ENCODE peak calls at places on chromosome 15, in eight cellular contexts. Z is pancreas; B is body of pancreas; O is CD8-positive, alpha-beta memory T cell; E is DND-41; W is fibroblast of lung; A is colonic mucosa; R is CD4-positive, alpha-beta memory T cell. X is an unnamed sample. For H3K36me3, the result is how much of the 10 kb centered on the place peaks cover.

GRCh38 chr15:50058231-50058630 is 60.8 kb downstream of the ATP8B4 start:
- DNase-seq in A (no peak), O (no peak), Z (no peak), W (peak), B (no peak), E (no peak), R (no peak), X (no peak)

GRCh38 chr15:42385206-42385979 is 26.1 kb downstream of the CAPN3 start:
- DNase-seq in O (no peak), R (no peak), E (peak), Z (no peak), W (peak), B (peak), A (peak), X (peak)

GRCh38 chr15:80989110-80989517 is 505 bp downstream of the MESD start:
- DNase-seq in O (no peak), B (no peak), A (no peak), R (no peak), E (no peak), Z (no peak), W (no peak), X (no peak)

GRCh38 chr15:55283295-55284147 is 6.1 kb downstream of the RAB27A start:
- DNase-seq in Z (no peak), E (no peak), O (no peak), A (no peak), R (no peak), W (no peak), B (peak), X (peak)

GRCh38 chr15:41151451-41152005 is 35.4 kb upstream of the INO80 start:
- DNase-seq in A (no peak), B (no peak), R (no peak), E (no peak), Z (no peak), W (no peak), O (no peak), X (no peak)

GRCh38 chr15:96330064-96330449 is 443 bp upstream of the NR2F2 start:
- DNase-seq in A (peak), W (peak), Z (peak), R (no peak), O (no peak), E (no peak), B (no peak), X (no peak)

GRCh38 chr15:31402511-31403056 is 75.9 kb downstream of the KLF13 start:
- DNase-seq in B (peak), W (no peak), A (no peak), O (no peak), R (no peak), Z (peak), E (no peak), X (no peak)

GRCh38 chr15:81480645-81481053 is 106.6 kb upstream of the TMC3 start:
- DNase-seq in B (peak), A (peak), W (peak), R (peak), O (no peak), E (peak), Z (no peak), X (no peak)

GRCh38 chr15:52912172-52912571 is 122.0 kb upstream of the ONECUT1 start:
- DNase-seq in A (no peak), W (no peak), E (no peak), R (no peak), Z (no peak), B (no peak), O (no peak), X (no peak)

DNA sequence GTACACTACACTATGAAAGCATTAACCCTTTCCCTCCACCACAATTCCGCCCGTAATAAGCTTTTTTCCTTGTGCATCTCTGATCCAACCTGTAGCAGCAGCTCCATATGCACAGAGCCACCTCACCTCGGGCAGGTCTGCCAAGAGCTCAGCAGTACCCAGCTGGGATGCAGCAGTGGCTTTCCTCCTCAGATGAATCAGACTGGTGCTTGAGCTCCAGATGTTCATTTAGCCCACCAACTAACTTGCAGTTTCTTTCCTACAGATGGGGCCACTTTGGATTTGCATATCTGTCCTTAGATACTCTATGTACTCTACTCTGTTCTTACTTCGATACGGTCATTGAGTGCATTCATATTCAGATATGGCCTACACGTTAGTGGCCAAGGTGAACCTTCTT is 14.8 kb upstream of the FSIP1 start:
- DNase-seq in E (no peak), R (no peak), A (no peak), W (no peak), O (no peak), Z (no peak), B (no peak), X (no peak)
- H3K36me3 ChIP-seq in E (under half), R (under half), A (under half), W (under half), O (under half), Z (under half), B (under half), X (under half)

GRCh38 chr15:66714543-66714981 is 12.5 kb downstream of the SMAD6 start:
- DNase-seq in A (no peak), O (no peak), E (no peak), R (no peak), W (peak), B (no peak), Z (no peak), X (no peak)
- H3K36me3 ChIP-seq in A (under half), O (under half), E (under half), R (under half), W (under half), B (under half), Z (under half), X (under half)

GRCh38 chr15:88904257-88904807 is 8.8 kb downstream of the MFGE8 start:
- DNase-seq in E (no peak), A (no peak), W (no peak), R (no peak), Z (no peak), O (no peak), B (no peak), X (no peak)

GRCh38 chr15:88905576-88905975 is 7.6 kb downstream of the MFGE8 start:
- DNase-seq in W (no peak), Z (no peak), B (no peak), E (no peak), O (no peak), R (no peak), A (no peak), X (no peak)

GRCh38 chr15:88906130-88906529 is 7.0 kb downstream of the MFGE8 start:
- DNase-seq in R (no peak), O (no peak), E (no peak), A (no peak), Z (no peak), B (no peak), W (no peak), X (no peak)

GRCh38 chr15:88906551-88906950 is 6.6 kb downstream of the MFGE8 start:
- DNase-seq in B (no peak), Z (no peak), W (no peak), R (no peak), E (no peak), A (no peak), O (no peak), X (no peak)

GRCh38 chr15:88904808-88905327 is 8.3 kb downstream of the MFGE8 start:
- DNase-seq in A (peak), B (peak), Z (peak), W (peak), O (peak), R (peak), E (peak), X (peak)
- H3K36me3 ChIP-seq in A (under half), B (under half), Z (under half), W (under half), O (under half), R (under half), E (half or more), X (half or more)

GRCh38 chr15:22904736-22905135 is 66.3 kb downstream of the NIPA2 start:
- DNase-seq in A (no peak), O (no peak), R (no peak), B (peak), E (no peak), W (no peak), Z (peak), X (no peak)

GRCh38 chr15:22908830-22909229 is 70.4 kb downstream of the NIPA2 start:
- DNase-seq in W (no peak), B (no peak), E (no peak), O (no peak), R (no peak), Z (no peak), A (no peak), X (no peak)

GRCh38 chr15:22903961-22904534 is 65.6 kb downstream of the NIPA2 start:
- DNase-seq in Z (peak), R (no peak), A (peak), B (peak), E (no peak), W (no peak), O (no peak), X (peak)

GRCh38 chr15:22903427-22903826 is 65.0 kb downstream of the NIPA2 start:
- DNase-seq in W (no peak), E (no peak), B (no peak), O (no peak), A (no peak), Z (no peak), R (no peak), X (no peak)

GRCh38 chr15:22907161-22907950 is 68.9 kb downstream of the NIPA2 start:
- DNase-seq in B (no peak), R (no peak), W (no peak), Z (peak), A (no peak), E (no peak), O (no peak), X (no peak)
- H3K36me3 ChIP-seq in B (under half), R (under half), W (under half), Z (under half), A (under half), E (under half), O (under half), X (half or more)

GRCh38 chr15:66504563-66505429 is at the start of the genes RPL4 and ZWILCH:
- DNase-seq in W (peak), O (peak), A (peak), R (peak), B (peak), E (peak), Z (peak), X (peak)

GRCh38 chr15:66505818-66506217 is 692 bp downstream of the ZWILCH start:
- DNase-seq in B (no peak), A (no peak), Z (no peak), E (no peak), O (no peak), R (no peak), W (no peak), X (no peak)

GRCh38 chr15:66502491-66502890 is 2.2 kb downstream of the RPL4 start:
- DNase-seq in W (no peak), E (no peak), R (no peak), Z (no peak), B (no peak), A (no peak), O (no peak), X (no peak)

GRCh38 chr15:66503780-66504562 is 684 bp downstream of the RPL4 start:
- DNase-seq in A (no peak), R (no peak), Z (no peak), B (no peak), O (no peak), W (no peak), E (no peak), X (no peak)

DNA sequence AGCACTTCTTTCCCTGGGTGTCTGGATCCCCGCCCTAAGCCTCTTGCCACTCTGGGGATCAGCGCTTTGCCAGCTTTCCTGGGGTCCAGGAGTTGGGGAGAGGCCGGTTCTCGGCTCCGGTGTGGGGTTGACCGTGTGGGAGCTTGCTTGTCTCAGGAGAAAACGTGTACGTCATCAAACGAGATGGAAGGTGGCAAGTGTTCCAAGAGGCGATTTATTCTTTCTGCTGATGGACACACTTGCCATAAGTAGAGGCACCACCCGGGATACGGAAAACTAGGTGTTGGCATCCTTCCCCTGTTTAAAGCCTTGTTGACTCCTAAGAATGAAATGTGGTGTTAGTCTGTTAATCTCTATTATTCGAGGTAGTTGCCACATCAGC is 295 bp downstream of the ZWILCH start:
- DNase-seq in O (no peak), B (no peak), Z (no peak), E (no peak), A (no peak), W (peak), R (no peak), X (no peak)
- H3K36me3 ChIP-seq in O (under half), B (under half), Z (under half), E (under half), A (under half), W (under half), R (under half), X (under half)